ENCODE peak calls at places on chromosomes 1 and 21, in ten cellular contexts. Y, F, A, O, T, I, E, N, B and U are unnamed samples. For H3K4me1 and H3K27me3, the result is how much of the 10 kb centered on the place peaks cover.

GRCh38 chr1:165828103-165828558 is 717 bp downstream of the UCK2 start:
- DNase-seq in Y (no peak), F (peak), A (peak), O (peak), T (peak), I (peak), E (peak), N (peak), B (peak), U (no peak)

GRCh38 chr1:246117066-246117791 is 389.9 kb downstream of the SMYD3 start:
- DNase-seq in Y (no peak), F (peak), A (peak), O (no peak), T (peak), I (peak), E (peak), N (peak), B (peak), U (no peak)

GRCh38 chr1:245969274-245969673 is 537.8 kb downstream of the SMYD3 start:
- DNase-seq in Y (no peak), F (peak), A (no peak), O (no peak), T (no peak), I (no peak), E (no peak), N (peak), B (no peak), U (no peak)

GRCh38 chr1:44222397-44223334 is 9.4 kb downstream of the DMAP1 start:
- DNase-seq in Y (no peak), F (no peak), A (no peak), O (no peak), T (no peak), I (no peak), E (no peak), N (no peak), B (no peak), U (no peak)

GRCh38 chr21:15275615-15276228 is 210.9 kb upstream of the NRIP1 start:
- DNase-seq in Y (no peak), F (no peak), A (no peak), O (no peak), T (no peak), I (no peak), E (no peak), N (peak), B (no peak), U (no peak)

GRCh38 chr1:36349839-36350238 is 26.4 kb upstream of the EVA1B start:
- DNase-seq in Y (no peak), F (no peak), A (no peak), O (no peak), T (no peak), I (no peak), E (no peak), N (no peak), B (no peak), U (no peak)

GRCh38 chr1:103265551-103265950 is 157.2 kb upstream of the COL11A1 start:
- DNase-seq in Y (no peak), F (peak), A (no peak), O (no peak), T (no peak), I (no peak), E (no peak), N (no peak), B (no peak), U (no peak)

GRCh38 chr21:21813934-21814333 is 815.7 kb downstream of the NCAM2 start:
- DNase-seq in Y (no peak), F (no peak), A (no peak), O (no peak), T (no peak), I (no peak), E (no peak), N (no peak), B (no peak), U (no peak)

GRCh38 chr1:34899906-34900305 is 29.5 kb downstream of the DLGAP3 start:
- DNase-seq in Y (no peak), F (no peak), A (no peak), O (no peak), T (no peak), I (no peak), E (no peak), N (no peak), B (no peak), U (no peak)

GRCh38 chr1:184827600-184828368 is 73.1 kb upstream of the EDEM3 start:
- DNase-seq in Y (no peak), F (peak), A (no peak), O (no peak), T (no peak), I (no peak), E (no peak), N (peak), B (no peak), U (no peak)

GRCh38 chr1:204437796-204438570 is 26.4 kb upstream of the PPP1R15B start:
- DNase-seq in Y (no peak), F (no peak), A (no peak), O (no peak), T (no peak), I (no peak), E (no peak), N (no peak), B (no peak), U (no peak)

GRCh38 chr1:172763088-172763487 is 104.2 kb downstream of the FASLG start:
- DNase-seq in Y (no peak), F (no peak), A (no peak), O (no peak), T (no peak), I (no peak), E (no peak), N (no peak), B (no peak), U (no peak)

GRCh38 chr1:109252893-109253802 is 3.8 kb downstream of the CELSR2 start:
- DNase-seq in Y (no peak), F (no peak), A (peak), O (no peak), T (no peak), I (no peak), E (peak), N (no peak), B (no peak), U (no peak)

GRCh38 chr1:155049651-155050559 is 1.2 kb upstream of the ADAM15 start:
- DNase-seq in Y (no peak), F (peak), A (no peak), O (no peak), T (peak), I (no peak), E (no peak), N (peak), B (no peak), U (no peak)

GRCh38 chr1:56148466-56149193 is 430.7 kb downstream of the PLPP3 start:
- DNase-seq in Y (no peak), F (no peak), A (no peak), O (no peak), T (no peak), I (no peak), E (no peak), N (no peak), B (no peak), U (no peak)

GRCh38 chr1:150567341-150567716 is 12.1 kb downstream of the MCL1 start:
- DNase-seq in Y (no peak), F (peak), A (peak), O (no peak), T (peak), I (no peak), E (no peak), N (no peak), B (no peak), U (no peak)

GRCh38 chr1:55107111-55107510 is 67.8 kb downstream of the PCSK9 start:
- DNase-seq in Y (no peak), F (no peak), A (no peak), O (no peak), T (no peak), I (no peak), E (no peak), N (no peak), B (no peak), U (no peak)

GRCh38 chr1:21614419-21615115 is 54.6 kb downstream of the RAP1GAP start:
- DNase-seq in Y (no peak), F (no peak), A (peak), O (no peak), T (peak), I (no peak), E (no peak), N (peak), B (peak), U (no peak)

GRCh38 chr1:169070547-169070946 is 35.9 kb upstream of the ATP1B1 start:
- DNase-seq in Y (no peak), F (no peak), A (no peak), O (no peak), T (no peak), I (no peak), E (no peak), N (no peak), B (no peak), U (no peak)

GRCh38 chr1:58746182-58746581 is 37.7 kb downstream of the JUN start:
- DNase-seq in Y (no peak), F (no peak), A (no peak), O (no peak), T (no peak), I (no peak), E (no peak), N (no peak), B (no peak), U (no peak)

GRCh38 chr1:44112486-44112885 is 6.1 kb upstream of the KLF17 start:
- DNase-seq in Y (no peak), F (peak), A (no peak), O (no peak), T (no peak), I (no peak), E (no peak), N (peak), B (no peak), U (no peak)

DNA sequence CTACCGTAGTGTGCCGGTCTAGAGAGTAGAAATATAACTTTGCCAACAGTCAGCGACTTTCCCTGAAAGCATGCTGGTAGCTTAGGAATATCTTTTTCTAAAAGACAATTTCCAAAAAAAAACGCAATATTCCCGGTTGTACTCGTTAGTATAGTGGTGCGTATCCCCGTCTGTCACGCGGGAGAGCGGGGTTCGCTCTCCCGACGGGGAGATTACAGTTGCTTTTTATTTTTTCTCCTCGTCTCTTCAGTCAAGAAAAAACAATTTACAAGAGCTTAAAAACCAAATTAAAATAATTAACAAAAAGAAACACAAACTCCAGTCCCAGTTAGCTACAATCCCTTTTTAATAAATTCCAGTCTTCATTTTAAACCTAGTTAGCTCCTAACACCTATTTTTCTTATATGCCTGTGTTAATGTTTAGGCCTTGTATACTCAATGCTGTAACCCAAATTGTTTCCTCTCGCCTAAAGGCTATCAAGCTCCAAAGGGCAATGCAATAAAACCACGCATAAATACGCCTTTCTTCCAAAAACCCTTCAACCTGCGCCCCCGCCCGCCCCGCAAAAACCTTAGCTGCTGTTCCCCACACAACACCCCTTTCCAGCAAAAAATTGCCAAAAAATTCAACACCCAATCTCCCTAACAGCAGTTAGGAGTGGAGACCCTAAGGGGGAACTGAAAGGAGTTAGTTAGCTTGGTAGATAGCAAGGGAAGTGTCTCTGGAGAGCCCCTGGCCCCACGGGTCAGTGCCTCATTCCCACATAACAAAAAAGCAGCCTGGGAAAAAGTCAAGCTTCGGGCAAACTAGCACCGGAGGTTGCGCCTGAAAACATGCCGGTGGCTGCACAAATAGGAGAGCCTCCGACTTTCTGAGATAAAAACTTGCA is 7.9 kb downstream of the HSPA6 start:
- DNase-seq in Y (no peak), F (peak), A (no peak), O (no peak), T (no peak), I (no peak), E (no peak), N (no peak), B (no peak), U (no peak)
- H3K4me1 ChIP-seq in Y (under half), F (under half), A (under half), O (under half), T (under half), I (under half), E (under half), N (under half), B (under half), U (under half)

GRCh38 chr1:12185036-12185435 is 18.2 kb downstream of the TNFRSF1B start:
- DNase-seq in Y (no peak), F (no peak), A (no peak), O (no peak), T (no peak), I (no peak), E (no peak), N (no peak), B (no peak), U (no peak)
- H3K27ac ChIP-seq in Y (no peak), F (peak), A (peak), O (peak), T (peak), I (peak), E (no peak), N (no peak), B (peak), U (peak)

GRCh38 chr1:22860883-22861385 is 111.7 kb downstream of the LACTBL1 start:
- DNase-seq in Y (no peak), F (no peak), A (no peak), O (no peak), T (no peak), I (no peak), E (no peak), N (no peak), B (no peak), U (no peak)

GRCh38 chr1:22862752-22863151 is 109.9 kb downstream of the LACTBL1 start:
- DNase-seq in Y (no peak), F (no peak), A (no peak), O (no peak), T (no peak), I (no peak), E (no peak), N (no peak), B (no peak), U (no peak)

GRCh38 chr1:22857661-22858060 is 115.0 kb downstream of the LACTBL1 start:
- DNase-seq in Y (no peak), F (no peak), A (no peak), O (no peak), T (no peak), I (no peak), E (no peak), N (no peak), B (no peak), U (no peak)

GRCh38 chr1:22861764-22862440 is 110.8 kb downstream of the LACTBL1 start:
- DNase-seq in Y (no peak), F (peak), A (peak), O (no peak), T (peak), I (peak), E (peak), N (peak), B (peak), U (no peak)

DNA sequence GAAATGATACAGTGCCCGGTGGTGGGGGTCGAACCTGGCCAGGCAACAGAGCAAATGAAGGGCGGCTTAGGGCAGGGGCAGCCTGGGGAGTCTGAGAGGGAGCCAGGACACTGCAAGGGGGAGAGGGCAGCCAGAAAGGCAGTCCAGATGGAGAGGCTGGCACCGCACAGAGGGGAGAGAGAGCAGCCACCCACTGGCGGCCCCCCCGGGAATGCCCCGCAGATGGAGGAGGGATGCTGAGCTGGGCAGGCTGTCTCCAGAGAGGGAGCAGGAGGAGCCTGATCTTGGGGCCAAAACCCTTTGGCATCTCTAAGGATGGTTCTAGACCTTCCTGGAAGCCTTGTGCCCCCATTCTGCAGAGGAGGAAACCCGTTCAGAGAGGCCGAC is 112.3 kb downstream of the LACTBL1 start:
- DNase-seq in Y (no peak), F (no peak), A (no peak), O (no peak), T (no peak), I (no peak), E (no peak), N (no peak), B (no peak), U (no peak)
- H3K27me3 ChIP-seq in Y (under half), F (under half), A (under half), O (under half), T (under half), I (under half), E (under half), N (under half), B (under half), U (under half)

DNA sequence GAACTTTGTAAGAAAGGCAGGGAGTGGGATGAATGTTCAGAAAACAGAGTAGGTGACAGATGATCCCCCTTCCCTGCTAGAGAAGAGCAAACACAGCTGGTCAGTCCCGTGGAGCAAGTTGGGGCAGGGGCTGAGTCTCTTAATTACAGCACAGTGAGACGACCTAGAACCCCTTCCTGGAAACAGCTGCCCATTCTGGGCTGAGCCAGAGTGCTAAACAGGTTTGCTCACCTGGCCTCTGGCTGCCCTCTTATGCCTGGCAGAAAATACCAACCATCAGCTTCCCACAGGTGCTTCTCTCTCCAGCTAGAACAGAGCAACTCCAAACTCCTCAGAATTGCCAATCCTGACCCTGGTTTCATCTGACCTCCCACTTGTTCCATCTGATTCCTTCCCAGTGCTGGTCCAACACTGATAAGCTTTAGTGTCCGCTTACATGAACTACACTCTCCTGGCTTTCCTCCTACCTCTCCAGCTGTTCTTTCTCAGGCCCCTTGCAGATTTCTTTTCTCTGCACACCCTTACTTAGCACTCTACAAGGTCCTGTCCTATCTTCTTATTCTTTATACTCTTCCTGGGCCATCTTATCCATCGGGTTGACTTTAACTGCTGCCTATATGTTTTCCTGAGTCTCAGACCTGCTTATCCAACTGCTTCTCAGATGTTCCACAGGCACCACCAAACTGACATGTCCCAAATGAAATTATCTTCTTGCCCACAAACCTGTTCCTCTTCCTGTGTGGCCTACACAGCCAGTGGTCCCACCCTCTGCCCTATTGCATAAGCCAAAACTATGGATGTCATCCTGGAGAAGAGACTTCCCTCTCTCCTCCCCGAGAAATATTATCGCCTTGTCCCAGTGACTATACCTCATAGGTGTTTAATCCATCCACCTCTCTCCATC is 22.6 kb upstream of the COL9A2 start:
- DNase-seq in Y (no peak), F (no peak), A (no peak), O (no peak), T (no peak), I (no peak), E (no peak), N (no peak), B (no peak), U (no peak)
- H3K4me1 ChIP-seq in Y (under half), F (under half), A (under half), O (under half), T (under half), I (under half), E (under half), N (under half), B (under half), U (under half)